ENCODE peak calls at places on chromosomes 3 and 15, in four cellular contexts. Q is K562, M is SK-N-SH, B is HepG2. K is an unnamed sample.

GRCh38 chr3:23068016-23068728 is 135.0 kb upstream of the UBE2E2 start:
- DNase-seq in Q (no peak), M (no peak), B (no peak), K (no peak)

GRCh38 chr15:62758952-62759349 is 283.6 kb upstream of the TPM1 start:
- DNase-seq in Q (no peak), M (no peak), B (no peak), K (no peak)

GRCh38 chr3:146780251-146780650 is 175.1 kb upstream of the PLSCR5 start:
- DNase-seq in Q (no peak), M (no peak), B (no peak), K (no peak)

GRCh38 chr3:151434151-151434890 is 26.5 kb downstream of the IGSF10 start:
- DNase-seq in Q (no peak), M (no peak), B (no peak), K (no peak)

GRCh38 chr3:70065666-70066253 is 66.2 kb downstream of the SAMMSON start:
- DNase-seq in Q (no peak), M (peak; percentile 11), B (no peak), K (no peak)

GRCh38 chr15:85652457-85652856 is 142.3 kb downstream of the KLHL25 start:
- DNase-seq in Q (no peak), M (peak; percentile 45), B (no peak), K (no peak)

GRCh38 chr3:146250449-146251382 is at the start of gene PLSCR4:
- DNase-seq in Q (peak; percentile 66), M (peak; percentile 19), B (no peak), K (no peak)

GRCh38 chr3:179861292-179861691 is 175.4 kb downstream of the PEX5L start:
- DNase-seq in Q (no peak), M (no peak), B (no peak), K (no peak)

GRCh38 chr3:120801484-120801883 is 58.9 kb downstream of the GTF2E1 start:
- DNase-seq in Q (no peak), M (no peak), B (no peak), K (no peak)

GRCh38 chr3:121989943-121990342 is 32.1 kb downstream of the ILDR1 start:
- DNase-seq in Q (no peak), M (no peak), B (no peak), K (no peak)

GRCh38 chr3:3998140-3998977 is 199.1 kb downstream of the LRRN1 start:
- DNase-seq in Q (peak; percentile 16), M (peak; percentile 38), B (peak; percentile 52), K (peak; percentile 11)

GRCh38 chr3:127675651-127676391 is 3.1 kb downstream of the ABTB1 start:
- DNase-seq in Q (no peak), M (no peak), B (no peak), K (no peak)
- TF ChIP-seq NFIC in Q (no peak), M (no peak), B (no peak), K (no peak)

GRCh38 chr3:183981990-183982658 is 35.6 kb downstream of the ABCC5 start:
- DNase-seq in Q (no peak), M (no peak), B (no peak), K (no peak)

GRCh38 chr3:183984337-183984736 is 33.3 kb downstream of the ABCC5 start:
- DNase-seq in Q (no peak), M (peak; percentile 70), B (no peak), K (no peak)

GRCh38 chr3:183988216-183988790 is 29.4 kb downstream of the ABCC5 start:
- DNase-seq in Q (peak; percentile 85), M (no peak), B (peak; percentile 92), K (no peak)

GRCh38 chr3:183987014-183987600 is 30.6 kb downstream of the ABCC5 start:
- DNase-seq in Q (no peak), M (no peak), B (no peak), K (no peak)

DNA sequence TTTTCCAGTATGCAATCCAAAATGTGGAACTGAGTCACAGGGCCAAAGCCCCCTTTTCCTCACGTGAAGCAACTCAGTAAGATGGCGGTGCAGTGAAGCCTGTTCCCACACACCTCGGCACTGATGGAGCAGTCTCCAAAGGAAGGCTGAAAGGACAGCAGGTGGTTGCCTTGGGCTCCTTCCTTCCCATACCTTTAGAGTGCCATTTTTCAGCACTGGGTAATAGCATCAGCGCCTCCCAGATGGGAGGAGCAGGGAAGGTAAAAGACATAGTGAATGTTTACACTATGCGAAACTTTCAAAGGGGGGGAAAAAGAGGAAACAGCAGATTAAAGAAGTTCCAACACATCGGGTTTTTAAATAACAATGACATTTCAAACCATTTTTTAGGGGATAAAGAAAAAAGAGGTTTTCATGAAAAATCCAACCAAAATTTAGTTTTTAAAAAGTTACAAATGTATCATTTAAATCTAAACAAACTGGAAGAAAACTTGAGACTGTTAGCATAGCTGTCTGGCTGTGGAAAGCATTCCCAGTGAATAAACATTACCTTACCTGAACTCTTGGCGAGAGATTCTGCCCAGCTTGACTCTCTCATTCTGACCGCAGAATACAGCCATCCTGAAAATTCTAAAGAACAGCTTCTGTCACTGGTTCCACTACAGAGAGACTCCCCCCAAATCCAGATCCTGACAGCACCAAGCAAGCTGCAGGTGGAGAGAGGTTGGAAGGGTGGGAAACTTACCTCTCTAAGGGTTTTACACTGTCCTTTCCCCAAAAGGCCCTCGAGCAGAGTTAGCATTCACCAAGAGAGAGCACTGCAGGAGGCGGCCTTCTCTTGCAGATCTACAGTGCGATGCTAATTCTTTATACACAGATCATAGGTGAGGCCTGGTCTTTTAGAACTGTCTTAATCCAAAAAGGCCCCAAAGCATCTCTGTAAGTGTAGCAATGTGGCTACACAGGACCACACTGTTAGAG is 32.6 kb downstream of the ABCC5 start:
- DNase-seq in Q (no peak), M (no peak), B (peak; percentile 15), K (no peak)
- TF ChIP-seq NFIC in Q (no peak), M (no peak), B (no peak), K (no peak)

GRCh38 chr15:32683906-32684584 is 33.8 kb upstream of the GREM1 start:
- DNase-seq in Q (no peak), M (no peak), B (no peak), K (no peak)
- TF ChIP-seq NFIC in Q (no peak), M (peak; percentile 93), B (no peak), K (no peak)

DNA sequence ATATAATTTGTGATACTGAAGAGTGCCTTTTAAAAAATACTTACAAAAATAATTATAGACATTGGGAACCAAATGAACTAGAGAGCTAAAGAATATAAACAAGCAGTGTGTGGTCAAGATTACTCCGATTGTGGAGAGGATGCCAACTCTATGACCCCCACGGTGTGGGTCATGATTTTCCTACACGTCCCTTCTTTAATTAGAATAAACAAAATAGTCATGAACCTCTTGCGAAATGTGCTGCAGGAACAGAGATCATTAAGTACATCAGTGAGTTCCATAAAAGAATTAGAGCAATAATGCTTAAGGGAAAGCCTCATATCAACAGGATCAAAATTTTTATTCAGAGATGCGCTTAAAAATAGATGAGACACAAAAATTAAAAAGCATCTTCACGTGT is 476.6 kb upstream of the ROBO1 start:
- DNase-seq in Q (no peak), M (no peak), B (no peak), K (no peak)
- TF ChIP-seq NFIC in Q (no peak), M (no peak), B (no peak), K (no peak)

K was measured in GM12878.